ENCODE peak calls at places on chromosomes 13 and 19, in eight cellular contexts. I, K, T, F, G, C, S and Q are unnamed samples.

GRCh38 chr13:70034280-70034679 is 73.3 kb upstream of the ATXN8OS start:
- DNase-seq in I (no peak), C (no peak), F (no peak), G (no peak), T (no peak), S (peak), K (no peak), Q (no peak)

GRCh38 chr13:103067751-103068563 is 1.7 kb upstream of the SLC10A2 start:
- DNase-seq in I (peak), S (peak), G (peak), K (no peak), C (no peak), F (no peak), T (no peak), Q (no peak)

GRCh38 chr13:66353664-66354063 is 876.5 kb downstream of the PCDH9 start:
- DNase-seq in C (no peak), I (no peak), S (no peak), F (no peak), T (no peak), G (no peak), K (no peak), Q (peak)

GRCh38 chr13:30142502-30143211 is 164.7 kb downstream of the KATNAL1 start:
- DNase-seq in I (peak), S (peak), T (no peak), C (no peak), G (peak), K (peak), F (no peak), Q (no peak)

GRCh38 chr13:29924951-29925350 is 74.5 kb upstream of the UBL3 start:
- DNase-seq in K (no peak), G (no peak), C (no peak), T (no peak), I (no peak), S (no peak), F (no peak), Q (no peak)

GRCh38 chr13:72463561-72463960 is 263.9 kb downstream of the MZT1 start:
- DNase-seq in I (no peak), G (no peak), F (no peak), K (no peak), C (no peak), S (peak), T (no peak), Q (no peak)

GRCh38 chr19:49564616-49565045 is 15.7 kb downstream of the NOSIP start:
- DNase-seq in K (no peak), I (no peak), C (no peak), S (no peak), G (peak), F (no peak), T (no peak), Q (no peak)

GRCh38 chr19:10961763-10962536 is 1.1 kb downstream of the SMARCA4 start:
- DNase-seq in K (no peak), G (no peak), T (peak), S (no peak), F (no peak), C (no peak), I (peak), Q (no peak)

GRCh38 chr19:11624064-11624463 is 26.8 kb downstream of the ZNF627 start:
- DNase-seq in T (no peak), F (no peak), C (no peak), G (peak), I (peak), K (no peak), S (peak), Q (no peak)

GRCh38 chr19:51339313-51339686 is 2.6 kb downstream of the VSIG10L start:
- DNase-seq in C (peak), S (no peak), I (no peak), F (no peak), K (no peak), T (peak), G (no peak), Q (no peak)

GRCh38 chr19:45632468-45633196 is 6.6 kb downstream of the EML2 start:
- DNase-seq in F (no peak), I (peak), C (peak), T (peak), K (peak), G (peak), S (peak), Q (no peak)

GRCh38 chr19:41443813-41444455 is 978 bp downstream of the ERICH4 start:
- DNase-seq in C (no peak), G (no peak), S (no peak), F (no peak), I (no peak), T (no peak), K (no peak), Q (no peak)

GRCh38 chr19:23415561-23416191 is 20.4 kb upstream of the ZNF91 start:
- DNase-seq in S (peak), G (peak), F (no peak), I (peak), C (no peak), K (no peak), T (no peak), Q (no peak)

GRCh38 chr19:34428549-34429285 is 536 bp downstream of the UBA2 start:
- DNase-seq in K (no peak), F (peak), T (peak), I (peak), S (no peak), C (no peak), G (peak), Q (no peak)

GRCh38 chr19:40512473-40513344 is 45.9 kb downstream of the SPTBN4 start:
- DNase-seq in F (no peak), K (no peak), I (peak), C (no peak), G (no peak), T (no peak), S (no peak), Q (no peak)

GRCh38 chr13:23921451-23921888 is 24.2 kb upstream of the C1QTNF9B start:
- DNase-seq in G (peak), F (no peak), S (peak), I (peak), K (peak), C (no peak), T (peak), Q (no peak)

GRCh38 chr13:91699863-91700262 is 301.4 kb downstream of the GPC5 start:
- DNase-seq in S (no peak), C (no peak), I (no peak), F (no peak), T (no peak), G (no peak), K (no peak), Q (no peak)

GRCh38 chr13:48775804-48776203 is 122.1 kb downstream of the CYSLTR2 start:
- DNase-seq in K (peak), I (peak), C (no peak), F (no peak), S (peak), T (no peak), G (no peak), Q (no peak)

GRCh38 chr13:44971656-44972595 is 17.3 kb downstream of the NUFIP1 start:
- DNase-seq in T (no peak), C (no peak), F (no peak), S (no peak), G (no peak), I (no peak), K (no peak), Q (peak)

GRCh38 chr19:45769821-45770191 is 754 bp upstream of the SIX5 start:
- DNase-seq in K (no peak), S (peak), C (no peak), F (no peak), I (peak), T (no peak), G (peak), Q (no peak)

GRCh38 chr13:108375034-108375433 is 105.5 kb downstream of the TNFSF13B start:
- DNase-seq in C (no peak), I (no peak), F (no peak), K (no peak), S (no peak), G (no peak), T (no peak), Q (no peak)

GRCh38 chr13:75415720-75416119 is 66.2 kb downstream of the TBC1D4 start:
- DNase-seq in C (no peak), S (peak), T (no peak), F (no peak), I (peak), K (peak), G (no peak), Q (no peak)

GRCh38 chr19:17795495-17795856 is 538 bp downstream of the B3GNT3 start:
- DNase-seq in K (no peak), F (no peak), T (no peak), C (no peak), G (no peak), I (no peak), S (no peak), Q (no peak)

GRCh38 chr19:56840452-56841193 is at the start of the genes PEG3 and ZIM2:
- DNase-seq in K (no peak), G (no peak), F (no peak), T (no peak), I (no peak), C (no peak), S (no peak), Q (no peak)

GRCh38 chr13:31114641-31115040 is 47.1 kb downstream of the HSPH1 start:
- DNase-seq in G (no peak), I (no peak), T (no peak), S (no peak), K (no peak), C (no peak), F (no peak), Q (no peak)

GRCh38 chr13:48188129-48188528 is 44.9 kb upstream of the ITM2B start:
- DNase-seq in F (no peak), T (no peak), K (no peak), I (no peak), G (no peak), S (no peak), C (no peak), Q (no peak)

GRCh38 chr19:15283141-15283885 is 49.0 kb downstream of the BRD4 start:
- DNase-seq in F (no peak), G (no peak), C (peak), S (peak), I (peak), K (peak), T (no peak), Q (no peak)

GRCh38 chr13:44810067-44810840 is 179.0 kb downstream of the NUFIP1 start:
- DNase-seq in K (no peak), F (no peak), I (peak), T (no peak), C (no peak), G (peak), S (no peak), Q (peak)

GRCh38 chr19:12364391-12365093 is 941 bp downstream of the ZNF442 start:
- DNase-seq in K (no peak), S (peak), T (peak), F (no peak), I (peak), C (no peak), G (no peak), Q (no peak)

GRCh38 chr19:41219924-41220567 is 1.0 kb downstream of the AXL start:
- DNase-seq in T (peak), S (no peak), K (peak), I (peak), G (no peak), F (no peak), C (no peak), Q (no peak)